ENCODE peak calls at places on chromosomes 13 and 19, in seven cellular contexts. One of them, this sample, is unnamed.

GRCh38 chr13:38391341-38391740 is 41.7 kb downstream of the UFM1 start:
- DNase-seq in pancreas: no peak
- DNase-seq in brain microvascular endothelial cell: no peak
- DNase-seq in cardiac muscle cell: no peak
- DNase-seq in IMR-90: no peak
- DNase-seq in GM23338: no peak
- DNase-seq in A673: no peak
- DNase-seq in this sample: no peak

GRCh38 chr13:27712421-27712820 is 79.9 kb upstream of the GSX1 start:
- DNase-seq in A673: peak; percentile 30
- DNase-seq in IMR-90: no peak
- DNase-seq in cardiac muscle cell: peak; percentile 38
- DNase-seq in GM23338: no peak
- DNase-seq in brain microvascular endothelial cell: peak; percentile 3
- DNase-seq in pancreas: peak; percentile 25
- DNase-seq in this sample: no peak

GRCh38 chr13:49098771-49099512 is 121.2 kb upstream of the MLNR start:
- DNase-seq in cardiac muscle cell: peak; percentile 41
- DNase-seq in brain microvascular endothelial cell: no peak
- DNase-seq in A673: no peak
- DNase-seq in GM23338: peak; percentile 45
- DNase-seq in pancreas: no peak
- DNase-seq in IMR-90: no peak
- DNase-seq in this sample: no peak

GRCh38 chr13:79434578-79434977 is 28.5 kb upstream of the RBM26 start:
- DNase-seq in pancreas: no peak
- DNase-seq in brain microvascular endothelial cell: peak; percentile 57
- DNase-seq in IMR-90: peak; percentile 42
- DNase-seq in cardiac muscle cell: peak; percentile 56
- DNase-seq in A673: no peak
- DNase-seq in GM23338: no peak
- DNase-seq in this sample: no peak

GRCh38 chr13:110942248-110942981 is 27.5 kb upstream of the ANKRD10 start:
- DNase-seq in brain microvascular endothelial cell: no peak
- DNase-seq in A673: no peak
- DNase-seq in GM23338: no peak
- DNase-seq in cardiac muscle cell: no peak
- DNase-seq in pancreas: no peak
- DNase-seq in IMR-90: peak; percentile 44
- DNase-seq in this sample: peak; percentile 11

GRCh38 chr19:42150940-42151339 is 18.7 kb upstream of the POU2F2 start:
- DNase-seq in IMR-90: no peak
- DNase-seq in cardiac muscle cell: no peak
- DNase-seq in A673: no peak
- DNase-seq in GM23338: peak; percentile 57
- DNase-seq in brain microvascular endothelial cell: no peak
- DNase-seq in pancreas: no peak
- DNase-seq in this sample: no peak

GRCh38 chr13:33017410-33017929 is 1.2 kb downstream of the KL start:
- DNase-seq in cardiac muscle cell: peak; percentile 85
- DNase-seq in brain microvascular endothelial cell: no peak
- DNase-seq in A673: peak; percentile 50
- DNase-seq in pancreas: no peak
- DNase-seq in IMR-90: peak; percentile 6
- DNase-seq in GM23338: peak; percentile 66
- DNase-seq in this sample: no peak

GRCh38 chr13:59829690-59830089 is 334.0 kb downstream of the DIAPH3 start:
- DNase-seq in pancreas: no peak
- DNase-seq in brain microvascular endothelial cell: no peak
- DNase-seq in IMR-90: peak; percentile 19
- DNase-seq in A673: no peak
- DNase-seq in cardiac muscle cell: no peak
- DNase-seq in GM23338: no peak
- DNase-seq in this sample: no peak

GRCh38 chr19:52226652-52227051 is 36.8 kb downstream of the PPP2R1A start:
- DNase-seq in IMR-90: no peak
- DNase-seq in brain microvascular endothelial cell: no peak
- DNase-seq in cardiac muscle cell: no peak
- DNase-seq in A673: no peak
- DNase-seq in GM23338: no peak
- DNase-seq in pancreas: no peak
- DNase-seq in this sample: no peak

GRCh38 chr19:30086220-30086619 is 144.2 kb downstream of the URI1 start:
- DNase-seq in A673: no peak
- DNase-seq in pancreas: no peak
- DNase-seq in GM23338: no peak
- DNase-seq in brain microvascular endothelial cell: no peak
- DNase-seq in IMR-90: no peak
- DNase-seq in cardiac muscle cell: no peak
- DNase-seq in this sample: no peak

GRCh38 chr19:53786744-53787143 is 37.4 kb downstream of the NLRP12 start:
- DNase-seq in IMR-90: no peak
- DNase-seq in A673: no peak
- DNase-seq in pancreas: no peak
- DNase-seq in cardiac muscle cell: no peak
- DNase-seq in brain microvascular endothelial cell: no peak
- DNase-seq in GM23338: no peak
- DNase-seq in this sample: no peak

GRCh38 chr13:30619731-30620130 is 2.0 kb downstream of the USPL1 start:
- DNase-seq in GM23338: no peak
- DNase-seq in brain microvascular endothelial cell: no peak
- DNase-seq in cardiac muscle cell: peak; percentile 20
- DNase-seq in IMR-90: no peak
- DNase-seq in pancreas: no peak
- DNase-seq in A673: no peak
- DNase-seq in this sample: no peak

GRCh38 chr13:66546534-66547379 is 683.4 kb downstream of the PCDH9 start:
- DNase-seq in GM23338: no peak
- DNase-seq in cardiac muscle cell: no peak
- DNase-seq in pancreas: no peak
- DNase-seq in A673: no peak
- DNase-seq in IMR-90: peak; percentile 80
- DNase-seq in brain microvascular endothelial cell: peak; percentile 43
- DNase-seq in this sample: no peak

DNA sequence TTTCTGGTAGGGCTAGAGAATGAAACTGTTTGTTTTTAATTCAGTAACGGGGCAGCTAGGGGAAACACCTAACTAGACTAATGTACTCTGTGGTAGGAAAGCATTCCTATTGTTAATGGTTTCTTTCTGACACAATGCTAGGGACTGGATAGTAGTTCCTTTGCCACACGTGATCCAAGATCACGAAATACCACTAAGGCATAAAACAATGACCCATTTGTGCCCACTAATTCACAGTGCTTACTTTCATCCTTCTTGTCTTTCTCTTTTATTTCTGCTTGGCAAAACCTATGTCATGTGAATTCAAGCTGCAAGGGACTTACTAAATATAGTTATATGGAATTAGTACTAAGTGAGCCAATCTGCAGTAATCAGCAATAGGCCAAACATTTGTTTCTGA is 834.1 kb upstream of the SLITRK6 start:
- DNase-seq in cardiac muscle cell: no peak
- DNase-seq in A673: no peak
- DNase-seq in brain microvascular endothelial cell: no peak
- DNase-seq in IMR-90: no peak
- DNase-seq in pancreas: no peak
- DNase-seq in GM23338: no peak
- DNase-seq in this sample: no peak
- H3K27ac ChIP-seq in cardiac muscle cell: no peak overlapping the region
- H3K27ac ChIP-seq in A673: no peak overlapping the region
- H3K27ac ChIP-seq in brain microvascular endothelial cell: no peak overlapping the region
- H3K27ac ChIP-seq in IMR-90: no peak overlapping the region
- H3K27ac ChIP-seq in pancreas: no peak overlapping the region
- H3K27ac ChIP-seq in GM23338: no peak overlapping the region
- H3K27ac ChIP-seq in this sample: no peak overlapping the region

GRCh38 chr13:74206855-74207254 is 72.7 kb upstream of the KLF12 start:
- DNase-seq in GM23338: no peak
- DNase-seq in IMR-90: no peak
- DNase-seq in pancreas: no peak
- DNase-seq in cardiac muscle cell: no peak
- DNase-seq in A673: no peak
- DNase-seq in brain microvascular endothelial cell: no peak
- DNase-seq in this sample: no peak

GRCh38 chr13:74204606-74205312 is 70.6 kb upstream of the KLF12 start:
- DNase-seq in cardiac muscle cell: no peak
- DNase-seq in A673: no peak
- DNase-seq in IMR-90: peak; percentile 40
- DNase-seq in pancreas: no peak
- DNase-seq in GM23338: no peak
- DNase-seq in brain microvascular endothelial cell: peak; percentile 83
- DNase-seq in this sample: no peak

GRCh38 chr13:74205313-74205690 is 71.1 kb upstream of the KLF12 start:
- DNase-seq in pancreas: no peak
- DNase-seq in brain microvascular endothelial cell: no peak
- DNase-seq in cardiac muscle cell: no peak
- DNase-seq in A673: no peak
- DNase-seq in GM23338: no peak
- DNase-seq in IMR-90: no peak
- DNase-seq in this sample: no peak

GRCh38 chr13:74203576-74203975 is 69.4 kb upstream of the KLF12 start:
- DNase-seq in pancreas: no peak
- DNase-seq in brain microvascular endothelial cell: no peak
- DNase-seq in IMR-90: peak; percentile 47
- DNase-seq in GM23338: no peak
- DNase-seq in cardiac muscle cell: no peak
- DNase-seq in A673: no peak
- DNase-seq in this sample: no peak

DNA sequence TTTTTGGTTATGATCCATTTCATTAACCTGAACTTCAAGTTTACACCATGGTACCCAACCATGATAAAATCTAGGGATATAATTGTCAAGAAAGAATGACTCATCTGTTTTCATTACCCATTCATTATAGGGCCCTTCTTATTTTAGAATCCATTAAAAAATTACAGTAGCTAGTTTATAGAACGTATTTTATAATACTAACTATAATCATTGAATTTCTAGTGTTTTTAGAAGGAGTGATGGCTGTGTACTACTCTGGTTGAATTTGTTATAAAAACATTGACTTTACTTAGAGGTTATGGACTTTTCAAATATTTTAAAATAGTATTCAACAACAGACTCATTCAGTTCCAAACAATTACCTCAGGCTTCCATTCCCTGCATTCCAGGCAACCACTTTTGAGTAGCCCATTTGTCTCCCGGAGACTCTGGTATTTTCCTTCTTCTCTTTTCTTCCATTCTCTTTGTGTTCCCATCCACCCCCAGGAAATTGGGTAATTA is 71.9 kb upstream of the KLF12 start:
- DNase-seq in GM23338: peak; percentile 11
- DNase-seq in pancreas: no peak
- DNase-seq in brain microvascular endothelial cell: peak; percentile 84
- DNase-seq in IMR-90: peak; percentile 92
- DNase-seq in A673: peak; percentile 17
- DNase-seq in cardiac muscle cell: peak; percentile 72
- DNase-seq in this sample: no peak
- H3K27ac ChIP-seq in GM23338: no peak overlapping the region
- H3K27ac ChIP-seq in pancreas: no peak overlapping the region
- H3K27ac ChIP-seq in brain microvascular endothelial cell: peak overlapping the region; percentile 86
- H3K27ac ChIP-seq in IMR-90: peak overlapping the region; percentile 92
- H3K27ac ChIP-seq in A673: no peak overlapping the region
- H3K27ac ChIP-seq in cardiac muscle cell: no peak overlapping the region
- H3K27ac ChIP-seq in this sample: no peak overlapping the region

DNA sequence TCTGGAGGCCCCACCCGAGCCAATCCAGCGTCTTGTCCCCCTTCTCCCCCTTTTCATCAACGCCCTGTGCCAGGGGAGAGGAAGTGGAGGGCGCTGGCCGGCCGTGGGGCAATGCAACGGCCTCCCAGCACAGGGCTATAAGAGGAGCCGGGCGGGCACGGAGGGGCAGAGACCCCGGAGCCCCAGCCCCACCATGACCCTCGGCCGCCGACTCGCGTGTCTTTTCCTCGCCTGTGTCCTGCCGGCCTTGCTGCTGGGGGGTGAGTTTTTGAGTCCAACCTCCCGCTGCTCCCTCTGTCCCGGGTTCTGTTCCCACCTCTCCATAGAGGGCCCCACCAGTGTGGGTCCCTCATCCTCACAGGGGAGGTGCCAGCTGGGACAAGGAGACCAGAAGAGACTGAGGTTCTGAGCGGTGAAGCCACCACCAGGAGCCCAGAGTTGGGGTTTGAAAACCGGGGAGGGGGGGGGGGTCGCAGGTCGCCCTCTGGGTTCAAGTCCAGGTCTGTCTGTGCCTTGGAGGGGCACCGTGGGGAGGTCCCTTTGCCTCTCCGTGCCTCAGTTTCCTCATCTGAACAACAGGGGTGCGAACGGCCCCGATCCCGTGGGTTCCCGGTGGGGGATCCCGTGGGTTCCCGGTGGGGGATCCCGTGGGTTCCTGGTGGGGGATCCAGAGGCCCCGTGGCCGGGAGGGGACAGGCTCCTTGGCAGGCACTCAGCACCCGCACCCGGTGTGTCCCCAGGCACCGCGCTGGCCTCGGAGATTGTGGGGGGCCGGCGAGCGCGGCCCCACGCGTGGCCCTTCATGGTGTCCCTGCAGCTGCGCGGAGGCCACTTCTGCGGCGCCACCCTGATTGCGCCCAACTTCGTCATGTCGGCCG is at the start of gene ELANE:
- DNase-seq in A673: no peak
- DNase-seq in IMR-90: no peak
- DNase-seq in brain microvascular endothelial cell: no peak
- DNase-seq in pancreas: no peak
- DNase-seq in GM23338: no peak
- DNase-seq in cardiac muscle cell: no peak
- DNase-seq in this sample: no peak
- H3K27ac ChIP-seq in A673: no peak within 1 kb of the TSS
- H3K27ac ChIP-seq in IMR-90: peak within 1 kb of the TSS; percentile 90
- H3K27ac ChIP-seq in brain microvascular endothelial cell: no peak within 1 kb of the TSS
- H3K27ac ChIP-seq in pancreas: no peak within 1 kb of the TSS
- H3K27ac ChIP-seq in GM23338: no peak within 1 kb of the TSS
- H3K27ac ChIP-seq in cardiac muscle cell: no peak within 1 kb of the TSS
- H3K27ac ChIP-seq in this sample: no peak within 1 kb of the TSS

DNA sequence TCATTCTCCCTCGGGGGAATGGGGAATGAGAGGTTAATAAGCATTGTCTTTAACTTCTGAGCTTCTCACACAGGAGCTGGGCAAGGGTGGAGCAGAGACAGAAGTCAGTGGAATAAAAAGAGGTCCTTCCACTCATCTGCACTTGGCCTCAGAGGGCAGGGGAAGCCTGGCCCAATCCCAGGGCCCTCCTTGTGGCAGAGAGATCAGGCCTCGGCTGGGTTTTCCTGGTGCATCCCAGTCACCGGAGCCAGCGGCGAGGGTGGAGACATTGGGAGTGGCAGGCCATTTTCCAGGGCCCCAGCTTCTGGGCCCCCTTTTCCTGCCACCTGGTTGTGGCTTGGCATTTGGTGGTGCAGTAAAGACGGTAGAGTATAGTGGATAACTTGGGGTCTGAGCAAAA is 10.7 kb downstream of the CALM3 start:
- DNase-seq in pancreas: no peak
- DNase-seq in brain microvascular endothelial cell: no peak
- DNase-seq in GM23338: no peak
- DNase-seq in IMR-90: no peak
- DNase-seq in A673: no peak
- DNase-seq in cardiac muscle cell: no peak
- DNase-seq in this sample: no peak
- H3K27ac ChIP-seq in pancreas: no peak overlapping the region
- H3K27ac ChIP-seq in brain microvascular endothelial cell: no peak overlapping the region
- H3K27ac ChIP-seq in GM23338: no peak overlapping the region
- H3K27ac ChIP-seq in IMR-90: no peak overlapping the region
- H3K27ac ChIP-seq in A673: no peak overlapping the region
- H3K27ac ChIP-seq in cardiac muscle cell: no peak overlapping the region
- H3K27ac ChIP-seq in this sample: no peak overlapping the region

GRCh38 chr13:40679586-40679985 is 13.1 kb upstream of the FOXO1 start:
- DNase-seq in GM23338: peak; percentile 47
- DNase-seq in IMR-90: no peak
- DNase-seq in cardiac muscle cell: no peak
- DNase-seq in A673: no peak
- DNase-seq in pancreas: no peak
- DNase-seq in brain microvascular endothelial cell: no peak
- DNase-seq in this sample: no peak
- H3K27ac ChIP-seq in GM23338: peak overlapping the region; percentile 48
- H3K27ac ChIP-seq in IMR-90: no peak overlapping the region
- H3K27ac ChIP-seq in cardiac muscle cell: no peak overlapping the region
- H3K27ac ChIP-seq in A673: no peak overlapping the region
- H3K27ac ChIP-seq in pancreas: no peak overlapping the region
- H3K27ac ChIP-seq in brain microvascular endothelial cell: no peak overlapping the region
- H3K27ac ChIP-seq in this sample: no peak overlapping the region

This sample was measured in coronary artery.